ENCODE peak calls at places on chromosomes 1 and 21, in seven cellular contexts. J is effector memory CD4-positive, alpha-beta T cell; S is AG04450; B is EL; I is NCI-H1092; P is hypothalamus; M is effector memory CD8-positive, alpha-beta T cell. Z is an unnamed sample.

GRCh38 chr1:79874289-79874688 is 867.8 kb upstream of the ADGRL4 start:
- DNase-seq in J (no peak), S (no peak), B (no peak), I (no peak), P (no peak), M (no peak), Z (no peak)

GRCh38 chr1:115783311-115783710 is 14.8 kb upstream of the CASQ2 start:
- DNase-seq in J (no peak), S (no peak), B (no peak), I (no peak), P (no peak), M (no peak), Z (no peak)

GRCh38 chr1:120179420-120180348 is 3.4 kb upstream of the SEC22B start:
- DNase-seq in J (no peak), S (peak; percentile 61), B (peak; percentile 87), I (peak; percentile 70), P (peak; percentile 9), M (no peak), Z (no peak)

GRCh38 chr21:45504516-45505415 is 37.5 kb downstream of the SLC19A1 start:
- DNase-seq in J (no peak), S (no peak), B (no peak), I (no peak), P (no peak), M (no peak), Z (no peak)

GRCh38 chr1:69172003-69173000 is 395.4 kb upstream of the LRRC7 start:
- DNase-seq in J (no peak), S (no peak), B (no peak), I (no peak), P (no peak), M (no peak), Z (no peak)

GRCh38 chr1:164184273-164184672 is 374.7 kb upstream of the PBX1 start:
- DNase-seq in J (no peak), S (no peak), B (no peak), I (no peak), P (no peak), M (no peak), Z (no peak)

GRCh38 chr1:59520194-59520593 is 223.3 kb downstream of the FGGY start:
- DNase-seq in J (no peak), S (no peak), B (no peak), I (no peak), P (no peak), M (no peak), Z (no peak)

GRCh38 chr21:25974937-25975336 is 195.6 kb downstream of the APP start:
- DNase-seq in J (no peak), S (no peak), B (no peak), I (no peak), P (no peak), M (no peak), Z (no peak)

GRCh38 chr1:33433509-33434362 is 2.8 kb upstream of the PHC2 start:
- DNase-seq in J (no peak), S (peak; percentile 91), B (peak; percentile 100), I (no peak), P (no peak), M (no peak), Z (peak; percentile 93)

GRCh38 chr1:97668945-97669344 is 251.9 kb downstream of the DPYD start:
- DNase-seq in J (no peak), S (no peak), B (peak; percentile 73), I (no peak), P (no peak), M (no peak), Z (no peak)

GRCh38 chr21:32338209-32338921 is 39.7 kb downstream of the MRAP start:
- DNase-seq in J (no peak), S (no peak), B (no peak), I (no peak), P (no peak), M (no peak), Z (no peak)

GRCh38 chr1:182993746-182994145 is 29.5 kb upstream of the LAMC1 start:
- DNase-seq in J (no peak), S (no peak), B (no peak), I (no peak), P (no peak), M (no peak), Z (no peak)

GRCh38 chr1:234994411-234995295 is 134.0 kb downstream of the TOMM20 start:
- DNase-seq in J (no peak), S (no peak), B (no peak), I (no peak), P (no peak), M (no peak), Z (peak; percentile 55)

GRCh38 chr1:206568256-206568655 is 44.0 kb downstream of the EIF2D start:
- DNase-seq in J (no peak), S (no peak), B (peak; percentile 39), I (peak; percentile 33), P (no peak), M (no peak), Z (no peak)

GRCh38 chr1:115062542-115063004 is 26.7 kb downstream of the TSPAN2 start:
- DNase-seq in J (peak; percentile 94), S (no peak), B (peak; percentile 90), I (no peak), P (no peak), M (peak; percentile 92), Z (peak; percentile 58)

GRCh38 chr21:41977034-41977950 is 23.5 kb upstream of the C2CD2 start:
- DNase-seq in J (no peak), S (no peak), B (no peak), I (no peak), P (no peak), M (no peak), Z (no peak)

GRCh38 chr1:213693864-213694263 is 293.9 kb upstream of the PROX1 start:
- DNase-seq in J (no peak), S (no peak), B (no peak), I (no peak), P (no peak), M (no peak), Z (no peak)

GRCh38 chr1:66412689-66413088 is 121.3 kb upstream of the SGIP1 start:
- DNase-seq in J (no peak), S (no peak), B (peak; percentile 43), I (no peak), P (no peak), M (no peak), Z (no peak)

GRCh38 chr1:205375816-205376545 is 19.3 kb upstream of the KLHDC8A start:
- DNase-seq in J (no peak), S (no peak), B (peak; percentile 71), I (peak; percentile 56), P (no peak), M (no peak), Z (no peak)

GRCh38 chr21:40631201-40631600 is 215.8 kb downstream of the DSCAM start:
- DNase-seq in J (no peak), S (no peak), B (peak; percentile 1), I (no peak), P (no peak), M (no peak), Z (no peak)

GRCh38 chr1:188668083-188668482 is 1809.6 kb downstream of the BRINP3 start:
- DNase-seq in J (no peak), S (no peak), B (no peak), I (no peak), P (no peak), M (no peak), Z (no peak)

GRCh38 chr1:245074232-245074747 is 80.5 kb upstream of the KIF26B start:
- DNase-seq in J (no peak), S (no peak), B (peak; percentile 24), I (no peak), P (no peak), M (no peak), Z (no peak)

GRCh38 chr1:109050228-109050995 is 8.5 kb upstream of the WDR47 start:
- DNase-seq in J (no peak), S (no peak), B (no peak), I (no peak), P (no peak), M (no peak), Z (no peak)

GRCh38 chr1:39886757-39887231 is 3.5 kb upstream of the TRIT1 start:
- DNase-seq in J (no peak), S (no peak), B (no peak), I (peak; percentile 98), P (no peak), M (no peak), Z (no peak)

GRCh38 chr21:34576043-34576466 is 38.9 kb downstream of the RCAN1 start:
- DNase-seq in J (no peak), S (no peak), B (peak; percentile 9), I (no peak), P (peak; percentile 20), M (no peak), Z (no peak)

GRCh38 chr21:42089093-42089631 is 18.0 kb downstream of the UMODL1 start:
- DNase-seq in J (no peak), S (no peak), B (no peak), I (no peak), P (no peak), M (no peak), Z (no peak)

Z was measured in CD14-positive monocyte.